ENCODE peak calls at places on chromosomes 4 and X, in five cellular contexts. Z, U, X, R and E are unnamed samples.

GRCh38 chr4:111678908-111679307 is 466.3 kb upstream of the FAM241A start:
- DNase-seq in Z (no peak), X (no peak), R (no peak), U (no peak), E (no peak)

GRCh38 chrX:23435575-23435974 is 100.9 kb downstream of the PTCHD1 start:
- DNase-seq in X (no peak), Z (no peak), R (no peak), U (peak), E (no peak)

GRCh38 chr4:4477391-4477790 is 64.5 kb downstream of the STX18 start:
- DNase-seq in Z (no peak), X (no peak), R (no peak), U (no peak), E (no peak)

GRCh38 chrX:135304741-135305140 is 4.5 kb upstream of the ETDC start:
- DNase-seq in Z (no peak), R (no peak), X (no peak), U (no peak), E (no peak)

GRCh38 chr4:74742191-74742590 is 52.1 kb downstream of the BTC start:
- DNase-seq in X (no peak), U (no peak), R (no peak), Z (no peak), E (no peak)

GRCh38 chr4:66430856-66431255 is 760.6 kb upstream of the EPHA5 start:
- DNase-seq in Z (no peak), X (no peak), R (no peak), U (no peak), E (no peak)

GRCh38 chrX:11040976-11041375 is 70.2 kb upstream of the HCCS start:
- DNase-seq in X (no peak), R (no peak), Z (no peak), U (no peak), E (no peak)

GRCh38 chr4:40842725-40843401 is 93.1 kb downstream of the NSUN7 start:
- DNase-seq in R (no peak), X (no peak), U (no peak), Z (no peak), E (no peak)

GRCh38 chrX:46559062-46559461 is 13.8 kb upstream of the ZNF674 start:
- DNase-seq in R (no peak), Z (no peak), X (no peak), U (no peak), E (no peak)

GRCh38 chr4:102717448-102718092 is 43.2 kb downstream of the MANBA start:
- DNase-seq in Z (no peak), R (no peak), U (no peak), X (no peak), E (no peak)

GRCh38 chrX:54786972-54787371 is 11.1 kb downstream of the ITIH6 start:
- DNase-seq in U (peak), X (no peak), R (no peak), Z (peak), E (peak)

GRCh38 chr4:183249854-183250253 is 70.2 kb downstream of the CLDN22 start:
- DNase-seq in Z (no peak), R (peak), X (no peak), U (no peak), E (peak)

GRCh38 chr4:167222098-167222497 is 12.2 kb downstream of the SPOCK3 start:
- DNase-seq in X (no peak), R (no peak), U (no peak), Z (no peak), E (no peak)

GRCh38 chr4:123659262-123659661 is 262.7 kb downstream of the SPRY1 start:
- DNase-seq in X (no peak), U (no peak), Z (no peak), R (no peak), E (no peak)

GRCh38 chr4:102678695-102679335 is 82.0 kb downstream of the MANBA start:
- DNase-seq in U (no peak), R (no peak), X (no peak), Z (no peak), E (no peak)

GRCh38 chr4:3401436-3402171 is 40.2 kb upstream of the HGFAC start:
- DNase-seq in R (no peak), U (no peak), Z (no peak), X (no peak), E (no peak)

GRCh38 chr4:141814499-141814898 is 178.1 kb downstream of the IL15 start:
- DNase-seq in X (no peak), R (no peak), Z (no peak), U (no peak), E (no peak)

GRCh38 chrX:15985937-15986336 is 131.3 kb upstream of the AP1S2 start:
- DNase-seq in R (no peak), U (no peak), X (no peak), Z (peak), E (no peak)

GRCh38 chrX:53249387-53250042 is 24.5 kb upstream of the KDM5C start:
- DNase-seq in X (no peak), Z (no peak), R (no peak), U (no peak), E (no peak)

GRCh38 chrX:18855919-18856644 is 127.8 kb downstream of the PHKA2 start:
- DNase-seq in U (no peak), R (no peak), Z (no peak), X (no peak), E (no peak)

GRCh38 chr4:48403779-48404178 is 62.5 kb downstream of the SLAIN2 start:
- DNase-seq in U (no peak), X (no peak), Z (no peak), R (no peak), E (no peak)

GRCh38 chr4:189088783-189089182 is 851.9 kb upstream of the FRG1 start:
- DNase-seq in Z (no peak), U (no peak), X (no peak), R (no peak), E (no peak)

GRCh38 chrX:50579955-50580354 is 109.3 kb upstream of the DGKK start:
- DNase-seq in Z (peak), R (peak), X (no peak), U (peak), E (peak)

GRCh38 chrX:150944233-150944632 is 38.9 kb upstream of the HMGB3 start:
- DNase-seq in R (no peak), Z (no peak), X (no peak), U (no peak), E (no peak)

GRCh38 chr4:164039482-164039881 is 545.0 kb downstream of the TMA16 start:
- DNase-seq in Z (no peak), R (no peak), X (no peak), U (no peak), E (no peak)

GRCh38 chrX:68732906-68733493 is 85.5 kb downstream of the STARD8 start:
- DNase-seq in Z (peak), U (peak), X (peak), R (peak), E (peak)

GRCh38 chrX:27008486-27008885 is 454.7 kb downstream of the PPP4R3C start:
- DNase-seq in X (no peak), Z (no peak), R (no peak), U (no peak), E (no peak)

GRCh38 chr4:100566396-100566795 is 48.6 kb upstream of the EMCN start:
- DNase-seq in U (no peak), X (no peak), R (no peak), Z (no peak), E (no peak)

GRCh38 chr4:124932447-124932846 is 219.9 kb upstream of the ANKRD50 start:
- DNase-seq in R (no peak), Z (no peak), U (no peak), X (no peak), E (no peak)

GRCh38 chr4:151219938-151220337 is 57.0 kb upstream of the PRSS48 start:
- DNase-seq in R (no peak), X (no peak), U (no peak), Z (no peak), E (no peak)